ENCODE peak calls at places on chromosomes 4 and X, in six cellular contexts. E is H54, S is Peyer's patch, L is lower leg skin, Q is adrenal gland, P is erythroblast. N is an unnamed sample.

GRCh38 chrX:133550665-133551064 is 135.4 kb upstream of the GPC4 start:
- DNase-seq in E (no peak), S (no peak), L (no peak), Q (no peak), P (no peak), N (no peak)

GRCh38 chr4:119728692-119729593 is 100.3 kb upstream of the PDE5A start:
- DNase-seq in E (no peak), S (no peak), L (no peak), Q (no peak), P (no peak), N (no peak)

GRCh38 chr4:117477925-117478324 is 392.5 kb upstream of the TRAM1L1 start:
- DNase-seq in E (no peak), S (no peak), L (no peak), Q (no peak), P (no peak), N (no peak)

GRCh38 chr4:173940146-173940545 is 343.3 kb downstream of the FBXO8 start:
- DNase-seq in E (no peak), S (no peak), L (no peak), Q (no peak), P (no peak), N (no peak)

GRCh38 chrX:30215357-30215843 is at the start of gene MAGEB2:
- DNase-seq in E (no peak), S (no peak), L (no peak), Q (no peak), P (no peak), N (no peak)

GRCh38 chr4:173367285-173367684 is 3.5 kb upstream of the SAP30 start:
- DNase-seq in E (no peak), S (no peak), L (no peak), Q (no peak), P (no peak), N (no peak)

GRCh38 chr4:105135746-105136145 is 10.9 kb upstream of the TET2 start:
- DNase-seq in E (no peak), S (no peak), L (no peak), Q (no peak), P (no peak), N (no peak)

GRCh38 chr4:165461176-165461835 is 82.5 kb downstream of the CPE start:
- DNase-seq in E (no peak), S (no peak), L (no peak), Q (no peak), P (no peak), N (peak; percentile 77)

GRCh38 chr4:174627473-174627872 is 105.2 kb upstream of the HPGD start:
- DNase-seq in E (no peak), S (no peak), L (no peak), Q (no peak), P (no peak), N (no peak)

GRCh38 chr4:101081695-101082369 is 265.5 kb downstream of the PPP3CA start:
- DNase-seq in E (no peak), S (no peak), L (no peak), Q (no peak), P (peak; percentile 22), N (no peak)

GRCh38 chr4:22483551-22483981 is 32.3 kb downstream of the ADGRA3 start:
- DNase-seq in E (no peak), S (no peak), L (no peak), Q (no peak), P (no peak), N (no peak)

GRCh38 chr4:176793060-176793605 is 411 bp upstream of the VEGFC start:
- DNase-seq in E (no peak), S (no peak), L (peak; percentile 88), Q (no peak), P (no peak), N (no peak)

GRCh38 chr4:168335621-168336020 is 17.1 kb upstream of the DDX60 start:
- DNase-seq in E (no peak), S (no peak), L (no peak), Q (no peak), P (no peak), N (no peak)

GRCh38 chr4:40881096-40881495 is 131.3 kb downstream of the NSUN7 start:
- DNase-seq in E (no peak), S (no peak), L (no peak), Q (no peak), P (no peak), N (no peak)

GRCh38 chrX:39821011-39821708 is 276.6 kb downstream of the BCOR start:
- DNase-seq in E (no peak), S (no peak), L (no peak), Q (no peak), P (no peak), N (no peak)

DNA sequence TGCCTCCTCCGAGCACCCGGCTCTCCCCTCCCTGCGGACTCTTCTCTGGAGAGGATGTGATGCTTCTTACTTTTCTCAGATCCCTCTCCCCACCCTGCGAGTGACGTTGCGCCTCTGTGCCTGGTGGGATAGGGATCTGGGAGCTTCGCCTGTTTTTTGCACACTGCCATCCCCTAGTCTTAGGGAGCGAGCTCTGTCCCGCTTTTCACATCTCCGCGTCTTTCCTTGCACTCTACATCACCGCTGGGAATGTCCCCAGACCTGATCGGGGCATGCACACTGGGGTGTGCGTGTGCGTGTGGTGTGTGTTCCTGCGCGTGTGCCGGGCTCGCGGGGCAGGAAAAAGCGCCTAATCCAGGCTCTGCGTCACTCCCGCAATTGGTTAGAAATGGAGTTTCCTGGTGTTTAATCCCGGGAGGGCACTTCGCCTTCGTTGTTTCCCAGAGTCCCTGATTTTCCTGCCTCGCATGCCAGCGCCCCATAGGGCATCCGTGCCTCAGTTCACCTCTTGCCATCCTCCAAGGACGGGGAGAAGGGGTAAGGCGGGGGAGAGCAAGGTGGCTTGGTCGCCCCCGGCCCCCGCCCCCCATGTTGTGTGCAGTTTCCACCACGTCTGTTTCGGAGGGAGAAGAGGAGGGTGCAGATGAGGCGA is 909 bp upstream of the TBC1D1 start:
- DNase-seq in E (no peak), S (no peak), L (no peak), Q (peak; percentile 21), P (no peak), N (no peak)
- TF ChIP-seq POLR2A in E (no peak), S (no peak), L (no peak), Q (no peak), P (no peak), N (no peak)

GRCh38 chr4:23934915-23935314 is 45.1 kb upstream of the PPARGC1A start:
- DNase-seq in E (peak; percentile 45), S (no peak), L (peak; percentile 96), Q (peak; percentile 32), P (no peak), N (peak; percentile 76)
- TF ChIP-seq POLR2A in E (no peak), S (no peak), L (no peak), Q (peak; percentile 21), P (no peak), N (no peak)

GRCh38 chrX:15328131-15328530 is 7.2 kb downstream of the PIGA start:
- DNase-seq in E (no peak), S (no peak), L (no peak), Q (no peak), P (no peak), N (no peak)
- TF ChIP-seq POLR2A in E (no peak), S (no peak), L (no peak), Q (no peak), P (no peak), N (no peak)

GRCh38 chr4:4248036-4248884 is at the start of gene TMEM128:
- DNase-seq in E (peak; percentile 77), S (peak; percentile 97), L (peak; percentile 98), Q (peak; percentile 92), P (peak; percentile 97), N (peak; percentile 92)
- TF ChIP-seq POLR2A in E (peak; percentile 89), S (peak; percentile 65), L (peak; percentile 43), Q (peak; percentile 77), P (peak; percentile 96), N (peak; percentile 43)

DNA sequence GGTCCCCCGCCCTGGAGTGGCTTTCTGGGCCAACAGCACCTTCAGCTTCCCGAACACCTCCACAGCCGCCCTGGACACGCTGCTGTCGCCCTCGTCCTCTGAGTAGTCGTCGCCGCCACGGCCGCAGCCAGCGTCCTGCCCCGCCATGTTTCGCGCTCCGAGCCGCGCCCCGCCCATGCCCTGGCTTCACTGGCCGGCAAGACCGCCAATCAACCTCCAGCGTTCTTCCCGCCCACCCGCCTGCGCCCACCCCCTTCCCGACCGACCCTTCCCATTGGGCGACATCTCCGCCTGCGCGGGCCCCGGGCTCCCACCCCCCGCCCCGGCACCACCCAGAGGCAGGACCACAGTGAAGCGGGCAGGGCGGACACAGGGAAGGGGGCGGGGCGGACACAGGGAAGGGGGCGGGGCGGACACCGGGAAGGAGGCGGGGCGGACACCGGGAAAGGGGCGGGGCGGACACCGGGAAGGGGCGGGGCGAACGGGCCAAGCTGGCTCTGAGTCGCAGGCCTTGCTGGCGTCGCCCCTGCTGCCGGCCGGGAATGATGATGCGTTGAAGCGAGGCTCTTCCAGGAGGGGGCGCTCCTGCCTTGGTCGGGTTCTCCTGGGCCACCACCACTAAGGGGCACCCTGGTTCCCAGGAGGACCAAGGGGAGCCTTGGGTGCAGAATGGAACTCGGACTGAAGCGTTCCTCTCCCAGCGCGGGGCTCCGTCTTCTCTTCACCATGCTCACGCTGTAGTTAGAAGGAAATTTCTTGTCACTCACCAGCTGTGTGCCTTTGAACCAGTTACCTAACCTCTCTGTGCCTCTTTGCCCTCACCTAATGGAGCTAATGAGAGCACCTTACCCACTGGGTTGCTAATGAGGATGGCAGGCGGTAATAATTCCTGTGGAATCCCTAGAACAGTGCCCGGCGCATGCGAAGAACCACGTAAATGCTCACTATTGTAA is at the start of gene HAUS7:
- DNase-seq in E (peak; percentile 98), S (peak; percentile 93), L (peak; percentile 96), Q (peak; percentile 88), P (peak; percentile 98), N (peak; percentile 83)
- TF ChIP-seq POLR2A in E (peak; percentile 54), S (no peak), L (no peak), Q (no peak), P (peak; percentile 45), N (no peak)

GRCh38 chrX:70455366-70456202 is 10.9 kb downstream of the DLG3 start:
- DNase-seq in E (no peak), S (peak; percentile 66), L (no peak), Q (no peak), P (no peak), N (no peak)
- TF ChIP-seq POLR2A in E (no peak), S (no peak), L (no peak), Q (no peak), P (no peak), N (no peak)

DNA sequence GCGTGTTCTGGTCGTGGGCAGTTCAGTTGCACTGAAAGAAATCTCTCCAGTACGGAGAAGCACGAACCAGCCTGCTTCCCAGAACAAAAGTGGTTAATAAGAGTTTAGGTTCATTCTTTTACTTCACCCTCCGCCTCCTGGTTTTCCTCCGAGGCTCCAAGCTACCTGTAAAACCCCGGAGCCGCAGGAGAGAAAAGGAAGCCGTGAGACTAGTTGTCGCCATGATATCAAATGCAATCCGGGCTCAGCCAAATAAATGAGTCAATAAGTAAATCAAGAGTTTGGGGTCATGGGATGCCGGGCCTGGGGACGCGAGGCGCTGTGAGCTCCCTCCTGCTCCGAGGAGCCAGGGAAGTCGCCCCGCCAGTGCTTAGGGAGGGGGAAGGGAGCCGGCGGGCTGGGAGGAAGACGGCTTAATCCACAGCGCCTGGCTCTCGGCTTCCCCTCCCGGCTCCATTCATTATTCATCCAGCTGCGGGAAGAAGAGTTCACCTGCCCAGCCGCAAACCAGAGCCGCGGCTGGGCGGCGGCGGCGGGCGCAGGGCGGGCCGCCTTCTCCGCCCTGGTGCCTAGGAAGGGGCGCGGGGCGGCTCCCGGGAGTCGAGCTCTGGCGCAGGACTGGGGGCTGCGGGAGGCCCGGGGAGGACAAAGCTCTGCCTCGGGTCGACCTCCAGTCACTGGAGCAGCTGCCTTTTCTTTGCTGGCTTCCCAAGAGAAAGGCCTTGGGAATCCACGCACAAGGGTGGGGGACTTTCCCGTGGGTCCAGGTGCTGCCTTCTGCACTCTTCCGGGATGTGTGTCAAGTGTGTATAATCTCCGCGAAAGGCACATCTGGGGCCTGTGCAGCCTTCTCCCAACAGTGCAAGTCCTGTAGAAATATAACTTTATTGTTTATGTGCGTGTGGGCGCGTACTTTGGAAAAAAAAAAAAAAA is 1.7 kb downstream of the FRAS1 start:
- DNase-seq in E (no peak), S (peak; percentile 59), L (peak; percentile 91), Q (peak; percentile 38), P (no peak), N (no peak)
- TF ChIP-seq POLR2A in E (no peak), S (no peak), L (no peak), Q (no peak), P (no peak), N (no peak)

N was measured in breast epithelium.